ENCODE peak calls at places on chromosomes 1 and 21, in five cellular contexts. N is IMR-90, C is SK-N-SH, Y is K562, S is HepG2. Q is an unnamed sample.

GRCh38 chr1:236514703-236515442 is 8.9 kb upstream of the LGALS8 start:
- DNase-seq in N (no peak), C (no peak), Y (no peak), S (peak), Q (no peak)

GRCh38 chr1:209673631-209674417 is 1.4 kb upstream of the G0S2 start:
- DNase-seq in N (no peak), C (no peak), Y (no peak), S (no peak), Q (no peak)

GRCh38 chr21:36207577-36208320 is 51.1 kb downstream of the DOP1B start:
- DNase-seq in N (peak), C (no peak), Y (no peak), S (no peak), Q (no peak)

GRCh38 chr1:231188072-231188471 is 26.2 kb downstream of the TRIM67 start:
- DNase-seq in N (no peak), C (no peak), Y (no peak), S (no peak), Q (no peak)

GRCh38 chr1:46166521-46167462 is 8.1 kb upstream of the TSPAN1 start:
- DNase-seq in N (no peak), C (peak), Y (no peak), S (no peak), Q (no peak)

GRCh38 chr1:152533327-152533938 is 19.2 kb downstream of the CRCT1 start:
- DNase-seq in N (peak), C (peak), Y (peak), S (peak), Q (no peak)

GRCh38 chr1:244381887-244382565 is 69.7 kb downstream of the ADSS2 start:
- DNase-seq in N (peak), C (no peak), Y (no peak), S (no peak), Q (no peak)

GRCh38 chr1:185499986-185500626 is 183.1 kb upstream of the IVNS1ABP start:
- DNase-seq in N (peak), C (no peak), Y (no peak), S (no peak), Q (no peak)

GRCh38 chr1:28099050-28099769 is 10.8 kb upstream of the EYA3 start:
- DNase-seq in N (peak), C (no peak), Y (no peak), S (no peak), Q (no peak)

GRCh38 chr1:220368352-220369265 is 96.4 kb upstream of the RAB3GAP2 start:
- DNase-seq in N (no peak), C (no peak), Y (no peak), S (no peak), Q (no peak)

GRCh38 chr1:77200806-77201205 is 18.4 kb downstream of the PIGK start:
- DNase-seq in N (no peak), C (no peak), Y (no peak), S (no peak), Q (no peak)

GRCh38 chr1:203190949-203191348 is 4.4 kb upstream of the CHI3L1 start:
- DNase-seq in N (no peak), C (no peak), Y (no peak), S (no peak), Q (no peak)

GRCh38 chr1:6378096-6378746 is 15.3 kb downstream of the ACOT7 start:
- DNase-seq in N (no peak), C (peak), Y (peak), S (no peak), Q (no peak)

GRCh38 chr1:162389971-162390370 is 8.4 kb downstream of the C1orf226 start:
- DNase-seq in N (no peak), C (no peak), Y (peak), S (no peak), Q (no peak)

GRCh38 chr1:162390396-162391185 is 9.1 kb downstream of the C1orf226 start:
- DNase-seq in N (no peak), C (no peak), Y (no peak), S (no peak), Q (no peak)

GRCh38 chr1:162388615-162389014 is 7.1 kb downstream of the C1orf226 start:
- DNase-seq in N (no peak), C (no peak), Y (no peak), S (no peak), Q (no peak)

GRCh38 chr1:162388083-162388594 is 6.6 kb downstream of the C1orf226 start:
- DNase-seq in N (no peak), C (peak), Y (no peak), S (no peak), Q (no peak)

GRCh38 chr1:162389021-162389818 is 7.7 kb downstream of the C1orf226 start:
- DNase-seq in N (peak), C (no peak), Y (no peak), S (no peak), Q (no peak)
- TF ChIP-seq MXI1 in N (no peak), C (no peak), Y (no peak), S (no peak), Q (no peak)

DNA sequence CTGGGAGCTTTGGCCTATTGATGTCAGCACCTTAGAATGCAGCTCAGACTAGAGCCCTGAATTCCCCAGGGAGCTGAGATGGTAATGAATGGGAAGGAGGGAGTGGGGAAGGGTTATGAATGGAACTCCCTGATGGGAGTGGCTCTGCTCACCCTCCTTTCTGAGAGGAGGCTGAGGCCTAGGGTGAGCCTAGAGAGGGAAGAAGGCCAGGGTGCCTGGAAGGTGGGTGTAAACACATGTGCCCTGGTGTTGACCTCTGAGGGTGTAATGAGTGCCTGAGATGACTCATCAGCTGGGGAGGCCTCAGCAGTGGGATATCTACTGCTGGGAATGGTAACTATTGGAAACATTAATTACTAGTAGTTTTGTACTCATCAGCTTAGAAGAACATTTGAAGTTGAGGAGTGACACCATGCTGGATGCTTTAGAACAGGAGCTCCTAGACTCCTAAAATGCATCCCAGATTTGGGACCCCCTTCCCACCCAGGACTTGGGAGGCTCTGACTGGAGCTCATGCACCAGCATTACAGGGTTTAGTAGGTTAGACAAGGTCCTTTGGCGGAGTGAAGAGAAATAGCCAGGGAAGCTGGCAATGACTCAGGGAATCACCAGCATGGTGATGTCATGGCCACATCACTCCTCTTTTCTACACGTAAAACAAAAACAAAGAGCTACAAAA is 16.0 kb upstream of the PIGV start:
- DNase-seq in N (peak), C (no peak), Y (peak), S (peak), Q (no peak)
- TF ChIP-seq MXI1 in N (peak), C (no peak), Y (peak), S (peak), Q (no peak)

DNA sequence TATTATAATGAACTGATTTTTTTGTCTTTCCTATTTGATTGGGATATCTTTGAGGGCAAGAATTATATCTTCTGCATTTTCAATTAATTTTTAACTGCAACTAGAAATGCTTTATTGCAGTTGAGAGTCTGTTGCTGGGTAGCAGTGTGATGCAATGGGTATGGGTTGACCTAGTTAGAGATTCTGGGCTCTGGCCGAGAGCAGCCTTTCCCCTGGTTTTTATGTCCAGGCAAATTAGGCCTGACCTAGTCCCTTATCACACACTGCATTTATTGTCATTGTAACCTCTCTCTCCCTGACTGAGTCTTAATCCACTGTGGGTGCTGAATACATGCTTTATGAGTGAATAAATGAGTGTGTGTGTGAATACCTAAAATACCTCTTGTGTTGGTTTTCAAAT is 206.4 kb upstream of the PTGFR start:
- DNase-seq in N (no peak), C (no peak), Y (no peak), S (no peak), Q (no peak)
- TF ChIP-seq MXI1 in N (no peak), C (no peak), Y (no peak), S (no peak), Q (no peak)

GRCh38 chr1:111619635-111620411 is at the start of gene RAP1A:
- DNase-seq in N (peak), C (peak), Y (peak), S (peak), Q (peak)

GRCh38 chr1:111620412-111620971 is 903 bp downstream of the RAP1A start:
- DNase-seq in N (no peak), C (no peak), Y (no peak), S (no peak), Q (no peak)

GRCh38 chr1:111618081-111618480 is 1.5 kb upstream of the RAP1A start:
- DNase-seq in N (no peak), C (no peak), Y (no peak), S (no peak), Q (no peak)

GRCh38 chr1:111621050-111621449 is 1.5 kb downstream of the RAP1A start:
- DNase-seq in N (peak), C (no peak), Y (no peak), S (no peak), Q (no peak)

DNA sequence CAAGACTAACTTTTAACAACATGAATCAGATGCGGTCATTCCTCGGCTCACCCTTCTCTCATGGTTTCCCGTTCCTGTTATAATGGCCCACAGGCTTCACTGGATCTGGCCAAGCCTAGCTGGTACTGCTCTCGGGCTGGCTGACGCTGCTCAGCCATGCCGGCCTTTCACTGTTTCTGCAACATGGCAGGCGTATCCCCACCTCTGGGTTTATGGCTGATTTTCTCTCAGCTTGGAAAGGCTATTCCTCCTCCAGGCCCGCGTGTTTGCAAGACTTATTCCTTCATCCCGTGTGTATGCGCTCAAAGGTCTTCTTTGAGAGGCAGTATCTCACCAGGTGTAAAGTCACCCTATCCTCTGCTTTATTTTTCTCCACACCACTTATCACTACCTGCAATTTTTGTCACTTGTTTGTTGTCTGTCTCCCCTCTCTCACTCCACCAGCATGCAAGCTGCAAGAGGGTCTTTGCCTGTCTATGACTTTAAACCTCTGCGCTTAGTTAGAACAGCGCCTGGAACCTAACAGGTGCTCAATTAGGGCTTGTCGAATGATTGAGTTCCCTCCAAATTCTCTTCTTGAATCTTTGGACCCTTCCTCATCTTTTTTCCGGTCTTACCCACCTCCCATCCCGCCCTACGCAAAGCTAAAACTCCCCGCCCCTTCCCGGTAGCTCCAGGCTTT is 495 bp upstream of the RAP1A start:
- DNase-seq in N (no peak), C (no peak), Y (no peak), S (no peak), Q (no peak)
- TF ChIP-seq MXI1 in N (no peak), C (peak), Y (no peak), S (no peak), Q (no peak)

GRCh38 chr21:42614811-42615342 is 38.5 kb upstream of the PDE9A start:
- DNase-seq in N (no peak), C (peak), Y (no peak), S (peak), Q (no peak)

GRCh38 chr21:42613756-42614155 is 39.7 kb upstream of the PDE9A start:
- DNase-seq in N (no peak), C (no peak), Y (no peak), S (no peak), Q (no peak)

GRCh38 chr21:42612390-42612789 is 41.0 kb upstream of the PDE9A start:
- DNase-seq in N (no peak), C (no peak), Y (no peak), S (no peak), Q (no peak)

GRCh38 chr21:42615924-42616323 is 37.5 kb upstream of the PDE9A start:
- DNase-seq in N (no peak), C (no peak), Y (no peak), S (no peak), Q (no peak)

DNA sequence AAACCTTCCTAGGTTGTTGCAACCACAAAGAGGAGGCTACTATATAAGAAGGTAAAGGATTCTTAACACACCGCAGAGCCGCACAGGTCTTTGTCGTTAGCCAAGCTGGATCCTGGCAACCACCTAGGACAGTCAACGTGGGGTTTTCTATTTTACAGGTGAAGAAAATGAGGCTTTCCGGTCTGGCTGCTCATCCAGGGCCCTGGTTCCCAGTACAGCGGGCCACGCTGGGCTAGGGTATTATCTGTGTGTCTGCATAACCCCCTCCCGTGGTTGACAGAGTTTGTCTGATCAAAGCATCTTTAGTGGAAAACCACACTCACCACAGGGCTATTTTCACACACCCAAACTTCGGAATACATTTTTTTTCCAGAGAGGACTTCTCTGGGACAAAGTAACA is 39.0 kb upstream of the PDE9A start:
- DNase-seq in N (no peak), C (no peak), Y (no peak), S (no peak), Q (no peak)
- TF ChIP-seq MXI1 in N (no peak), C (no peak), Y (no peak), S (no peak), Q (no peak)

GRCh38 chr1:172906778-172907592 is 143.8 kb downstream of the TNFSF18 start:
- DNase-seq in N (peak), C (no peak), Y (peak), S (no peak), Q (no peak)

GRCh38 chr1:172903581-172904220 is 147.0 kb downstream of the TNFSF18 start:
- DNase-seq in N (peak), C (no peak), Y (no peak), S (no peak), Q (no peak)

GRCh38 chr1:172905452-172905851 is 145.3 kb downstream of the TNFSF18 start:
- DNase-seq in N (peak), C (no peak), Y (no peak), S (no peak), Q (no peak)

GRCh38 chr1:172909606-172910326 is 141.0 kb downstream of the TNFSF18 start:
- DNase-seq in N (peak), C (no peak), Y (no peak), S (no peak), Q (no peak)

DNA sequence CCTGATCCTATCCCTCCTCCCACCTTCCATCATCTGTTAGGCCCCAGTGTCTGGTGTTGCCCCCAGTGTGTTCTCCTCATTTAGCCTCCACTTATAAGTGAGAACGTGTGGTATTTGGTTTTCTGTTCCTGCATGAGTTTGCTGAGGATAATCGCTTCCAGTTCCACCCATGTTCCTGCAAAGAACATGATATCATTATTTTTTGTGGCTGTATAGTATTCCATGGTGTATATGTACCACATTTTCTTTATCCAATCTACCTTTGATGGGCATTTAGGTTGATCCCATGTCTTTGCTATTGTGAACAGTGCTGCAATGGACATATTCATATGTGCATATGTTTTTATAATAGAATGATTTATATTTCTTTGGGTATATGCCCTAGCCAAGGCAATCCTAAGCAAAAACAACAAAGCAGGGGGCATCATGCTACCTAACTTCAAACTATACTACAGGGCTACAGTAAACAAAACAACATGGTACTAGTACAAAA is 142.9 kb downstream of the TNFSF18 start:
- DNase-seq in N (no peak), C (no peak), Y (no peak), S (no peak), Q (no peak)
- TF ChIP-seq MXI1 in N (no peak), C (no peak), Y (no peak), S (no peak), Q (no peak)